ENCODE peak calls at places on chromosomes 5 and 9, in six cellular contexts. N is CD8-positive, alpha-beta T cell; D is prostate gland; P is lower lobe of right lung; L is suprapubic skin; U is tibial nerve. M is an unnamed sample.

GRCh38 chr9:15469406-15469805 is 41.4 kb downstream of the PSIP1 start:
- DNase-seq in N (no peak), U (no peak), P (no peak), D (no peak), L (no peak), M (no peak)

GRCh38 chr9:87283585-87283984 is 214.1 kb upstream of the DAPK1 start:
- DNase-seq in L (no peak), U (no peak), P (no peak), D (no peak), N (no peak), M (no peak)

GRCh38 chr5:149886697-149887470 is 57.7 kb downstream of the PDE6A start:
- DNase-seq in N (no peak), D (no peak), U (no peak), L (no peak), P (no peak), M (peak; percentile 37)

GRCh38 chr9:126638571-126639132 is 24.9 kb downstream of the LMX1B start:
- DNase-seq in U (no peak), P (no peak), N (no peak), D (no peak), L (no peak), M (no peak)

GRCh38 chr5:72013741-72014703 is 93.3 kb upstream of the MAP1B start:
- DNase-seq in D (no peak), P (no peak), N (no peak), L (no peak), U (no peak), M (no peak)

GRCh38 chr5:89173528-89173927 is 290.5 kb upstream of the MEF2C start:
- DNase-seq in D (no peak), P (no peak), L (no peak), N (no peak), U (no peak), M (no peak)

GRCh38 chr5:89351232-89351631 is 468.2 kb upstream of the MEF2C start:
- DNase-seq in U (no peak), D (no peak), N (no peak), P (no peak), L (no peak), M (no peak)

GRCh38 chr9:87722393-87722792 is 3.5 kb upstream of the CTSL start:
- DNase-seq in P (no peak), U (no peak), L (no peak), D (no peak), N (no peak), M (peak; percentile 64)

GRCh38 chr5:149229298-149229937 is 42.2 kb upstream of the AFAP1L1 start:
- DNase-seq in U (no peak), D (no peak), L (no peak), N (no peak), P (no peak), M (no peak)

GRCh38 chr9:12923472-12924009 is 148.7 kb downstream of the LURAP1L start:
- DNase-seq in L (no peak), N (no peak), P (peak; percentile 43), U (no peak), D (no peak), M (peak; percentile 44)

GRCh38 chr9:98428452-98428851 is 173.0 kb upstream of the TBC1D2 start:
- DNase-seq in D (no peak), P (no peak), L (no peak), U (no peak), N (no peak), M (no peak)

GRCh38 chr5:41638685-41639084 is 128.3 kb upstream of the PLCXD3 start:
- DNase-seq in U (no peak), N (no peak), L (no peak), D (no peak), P (no peak), M (no peak)

GRCh38 chr9:76756273-76756650 is 8.0 kb upstream of the PCA3 start:
- DNase-seq in L (no peak), P (peak; percentile 49), D (peak; percentile 6), N (no peak), U (no peak), M (no peak)

GRCh38 chr9:77820293-77820954 is 172.3 kb upstream of the GNA14 start:
- DNase-seq in D (no peak), U (no peak), N (no peak), P (no peak), L (no peak), M (no peak)

GRCh38 chr9:21902112-21902511 is 92.1 kb downstream of the CDKN2A start:
- DNase-seq in N (no peak), D (no peak), P (no peak), L (no peak), U (no peak), M (no peak)

GRCh38 chr9:9091387-9091786 is 1291.8 kb upstream of the DMAC1 start:
- DNase-seq in U (no peak), N (no peak), D (no peak), L (no peak), P (no peak), M (no peak)

GRCh38 chr9:38153152-38153909 is 84.3 kb upstream of the SHB start:
- DNase-seq in U (no peak), P (no peak), D (no peak), N (no peak), L (no peak), M (no peak)

GRCh38 chr5:2126512-2126911 is 243.8 kb upstream of the IRX4 start:
- DNase-seq in D (no peak), U (no peak), P (no peak), L (no peak), N (peak; percentile 21), M (no peak)

GRCh38 chr5:173626501-173626812 is 10.0 kb upstream of the BOD1 start:
- DNase-seq in L (no peak), U (no peak), N (no peak), P (no peak), D (no peak), M (no peak)

GRCh38 chr9:81822263-81822865 is 105.9 kb upstream of the SPATA31D4 start:
- DNase-seq in P (no peak), L (no peak), N (no peak), D (no peak), U (no peak), M (no peak)

GRCh38 chr5:76819851-76820280 is 1.0 kb downstream of the F2RL1 start:
- DNase-seq in N (no peak), U (no peak), L (no peak), P (peak; percentile 57), D (peak; percentile 6), M (peak; percentile 82)

GRCh38 chr5:13524931-13525330 is 419.6 kb downstream of the DNAH5 start:
- DNase-seq in D (no peak), P (no peak), N (no peak), L (no peak), U (no peak), M (no peak)

GRCh38 chr9:85639675-85640186 is 102.0 kb downstream of the AGTPBP1 start:
- DNase-seq in D (no peak), U (no peak), P (no peak), L (no peak), N (no peak), M (no peak)

GRCh38 chr5:75052461-75053285 is at the start of gene GCNT4:
- DNase-seq in N (peak; percentile 80), D (peak; percentile 17), P (peak; percentile 74), U (no peak), L (no peak), M (peak; percentile 40)

GRCh38 chr9:113657765-113658564 is 194.4 kb downstream of the RGS3 start:
- DNase-seq in N (peak; percentile 86), L (peak; percentile 90), U (peak; percentile 64), D (peak; percentile 84), P (peak; percentile 86), M (peak; percentile 87)

GRCh38 chr5:121006206-121006605 is 542.1 kb downstream of the PRR16 start:
- DNase-seq in U (no peak), P (no peak), N (no peak), L (no peak), D (no peak), M (no peak)

GRCh38 chr5:54021413-54022155 is 288.8 kb downstream of the ARL15 start:
- DNase-seq in L (no peak), N (no peak), U (no peak), D (no peak), P (no peak), M (no peak)

GRCh38 chr9:136657975-136658848 is 4.5 kb upstream of the EGFL7 start:
- DNase-seq in N (no peak), P (peak; percentile 46), L (no peak), D (no peak), U (no peak), M (no peak)
- H3K4me1 ChIP-seq in N (peaks cover 34% of the 10 kb centered on the region), P (peaks cover 27% of the 10 kb centered on the region), L (peaks cover 4% of the 10 kb centered on the region), D (no peaks in the 10 kb centered on the region), U (no peaks in the 10 kb centered on the region), M (no peaks in the 10 kb centered on the region)

GRCh38 chr5:116037236-116037822 is 5.1 kb downstream of the ARL14EPL start:
- DNase-seq in U (no peak), N (no peak), L (no peak), P (no peak), D (no peak), M (no peak)
- TF ChIP-seq CTCF in U (no peak), N (no peak), L (no peak), P (no peak), D (no peak), M (no peak)

GRCh38 chr5:140563554-140563953 is 844 bp downstream of the APBB3 start:
- DNase-seq in P (no peak), N (no peak), L (no peak), U (no peak), D (no peak), M (no peak)
- H3K4me1 ChIP-seq in P (peaks cover 58% of the 10 kb centered on the region), N (peaks cover 23% of the 10 kb centered on the region), L (peaks cover 51% of the 10 kb centered on the region), U (peaks cover 60% of the 10 kb centered on the region), D (peaks cover 6% of the 10 kb centered on the region), M (peaks cover 56% of the 10 kb centered on the region)

GRCh38 chr5:137199966-137200365 is 299.2 kb downstream of the SPOCK1 start:
- DNase-seq in L (no peak), D (no peak), U (no peak), N (no peak), P (no peak), M (no peak)
- TF ChIP-seq CTCF in L (no peak), D (no peak), U (no peak), N (no peak), P (no peak), M (no peak)